ENCODE peak calls at places on chromosome 20, in five cellular contexts. One of them, this sample, is unnamed.
A peak's percentile ranks its signal among the peaks of the same experiment; 100 is the strongest.

GRCh38 chr20:57619053-57619831 is 984 bp downstream of the ZBP1 start:
- DNase-seq in H1: peak; percentile 26
- DNase-seq in HCT116: no peak
- DNase-seq in SK-N-SH: no peak
- DNase-seq in A549: no peak
- DNase-seq in this sample: no peak

GRCh38 chr20:63885264-63886053 is 9.5 kb upstream of the DNAJC5 start:
- DNase-seq in HCT116: no peak
- DNase-seq in H1: no peak
- DNase-seq in A549: no peak
- DNase-seq in SK-N-SH: no peak
- DNase-seq in this sample: no peak

GRCh38 chr20:24948939-24949679 is at the start of gene CST7:
- DNase-seq in HCT116: no peak
- DNase-seq in H1: no peak
- DNase-seq in SK-N-SH: no peak
- DNase-seq in A549: no peak
- DNase-seq in this sample: no peak

GRCh38 chr20:51096571-51097267 is 73.8 kb upstream of the KCNG1 start:
- DNase-seq in SK-N-SH: no peak
- DNase-seq in A549: no peak
- DNase-seq in HCT116: no peak
- DNase-seq in H1: no peak
- DNase-seq in this sample: no peak

GRCh38 chr20:11982289-11982957 is 64.7 kb downstream of the BTBD3 start:
- DNase-seq in HCT116: no peak
- DNase-seq in A549: peak; percentile 6
- DNase-seq in SK-N-SH: no peak
- DNase-seq in H1: no peak
- DNase-seq in this sample: peak; percentile 54

GRCh38 chr20:3250091-3250504 is 11.1 kb upstream of the SLC4A11 start:
- DNase-seq in SK-N-SH: no peak
- DNase-seq in A549: peak; percentile 70
- DNase-seq in H1: peak; percentile 86
- DNase-seq in HCT116: no peak
- DNase-seq in this sample: peak; percentile 88

GRCh38 chr20:25220021-25220730 is 24.7 kb downstream of the ENTPD6 start:
- DNase-seq in HCT116: no peak
- DNase-seq in H1: no peak
- DNase-seq in SK-N-SH: peak; percentile 66
- DNase-seq in A549: no peak
- DNase-seq in this sample: no peak

GRCh38 chr20:57714409-57715267 is 4.8 kb upstream of the PMEPA1 start:
- DNase-seq in HCT116: no peak
- DNase-seq in H1: no peak
- DNase-seq in A549: peak; percentile 70
- DNase-seq in SK-N-SH: no peak
- DNase-seq in this sample: no peak

GRCh38 chr20:18057106-18057993 is at the start of gene OVOL2:
- DNase-seq in SK-N-SH: peak; percentile 52
- DNase-seq in A549: peak; percentile 39
- DNase-seq in HCT116: peak; percentile 60
- DNase-seq in H1: peak; percentile 90
- DNase-seq in this sample: no peak

DNA sequence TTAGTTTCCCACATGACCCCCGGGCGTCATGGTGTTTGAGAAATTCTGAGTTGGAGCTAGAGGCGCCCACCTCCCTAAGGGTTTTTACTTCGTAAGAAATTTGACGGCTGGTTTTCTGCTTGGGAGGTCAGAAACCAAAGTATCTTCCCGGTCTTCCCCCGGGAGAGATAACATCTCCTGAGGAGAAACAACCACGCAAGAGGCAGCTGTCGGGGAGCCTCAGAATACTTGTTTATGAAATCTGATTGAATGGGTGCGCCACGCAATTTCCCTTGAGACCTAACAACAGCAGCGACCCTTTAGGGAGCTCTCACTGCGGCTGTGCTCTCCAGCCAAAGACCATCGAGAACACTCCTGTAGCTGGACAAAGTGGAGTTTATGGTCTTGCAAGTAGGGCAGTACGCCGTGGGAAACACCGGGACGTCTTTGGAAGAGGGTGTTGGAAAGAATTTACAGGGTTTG is 588 bp upstream of the EIF2S2 start:
- DNase-seq in A549: peak; percentile 44
- DNase-seq in H1: no peak
- DNase-seq in HCT116: no peak
- DNase-seq in SK-N-SH: peak; percentile 60
- DNase-seq in this sample: peak; percentile 48
- TF ChIP-seq RAD21 in A549: no peak
- TF ChIP-seq RAD21 in H1: no peak
- TF ChIP-seq RAD21 in HCT116: no peak
- TF ChIP-seq RAD21 in SK-N-SH: no peak
- TF ChIP-seq RAD21 in this sample: peak; percentile 42

GRCh38 chr20:35055445-35056276 is 36.9 kb downstream of the TRPC4AP start:
- DNase-seq in A549: no peak
- DNase-seq in H1: no peak
- DNase-seq in SK-N-SH: peak; percentile 17
- DNase-seq in HCT116: no peak
- DNase-seq in this sample: no peak
- TF ChIP-seq RAD21 in A549: no peak
- TF ChIP-seq RAD21 in H1: no peak
- TF ChIP-seq RAD21 in SK-N-SH: no peak
- TF ChIP-seq RAD21 in HCT116: no peak
- TF ChIP-seq RAD21 in this sample: no peak

GRCh38 chr20:35181731-35182130 is 9.9 kb downstream of the PROCR start:
- DNase-seq in A549: no peak
- DNase-seq in HCT116: no peak
- DNase-seq in H1: no peak
- DNase-seq in SK-N-SH: no peak
- DNase-seq in this sample: no peak
- TF ChIP-seq RAD21 in A549: no peak
- TF ChIP-seq RAD21 in HCT116: no peak
- TF ChIP-seq RAD21 in H1: no peak
- TF ChIP-seq RAD21 in SK-N-SH: no peak
- TF ChIP-seq RAD21 in this sample: no peak

GRCh38 chr20:9514461-9515210 is at the start of gene LAMP5:
- DNase-seq in A549: no peak
- DNase-seq in HCT116: no peak
- DNase-seq in H1: peak; percentile 80
- DNase-seq in SK-N-SH: peak; percentile 82
- DNase-seq in this sample: no peak
- TF ChIP-seq RAD21 in A549: no peak
- TF ChIP-seq RAD21 in HCT116: no peak
- TF ChIP-seq RAD21 in H1: peak; percentile 1
- TF ChIP-seq RAD21 in SK-N-SH: no peak
- TF ChIP-seq RAD21 in this sample: no peak

GRCh38 chr20:40686434-40686882 is 2.6 kb downstream of the MAFB start:
- DNase-seq in A549: no peak
- DNase-seq in HCT116: no peak
- DNase-seq in H1: peak; percentile 54
- DNase-seq in SK-N-SH: no peak
- DNase-seq in this sample: no peak
- TF ChIP-seq RAD21 in A549: no peak
- TF ChIP-seq RAD21 in HCT116: no peak
- TF ChIP-seq RAD21 in H1: no peak
- TF ChIP-seq RAD21 in SK-N-SH: no peak
- TF ChIP-seq RAD21 in this sample: no peak